ENCODE peak calls at places on chromosome 14, in seven cellular contexts. L is SJSA1; H is tibial nerve; R is CD4-positive, alpha-beta memory T cell; F is Peyer's patch; E is adipocyte; W is transverse colon. U is an unnamed sample.

GRCh38 chr14:104157303-104157928 is 19.0 kb downstream of the KIF26A start:
- DNase-seq in W (no peak), H (no peak), R (no peak), E (no peak), F (no peak), L (no peak), U (no peak)

GRCh38 chr14:103281496-103282231 is 52.4 kb upstream of the EIF5 start:
- DNase-seq in F (peak; percentile 62), L (no peak), E (peak; percentile 73), W (peak; percentile 53), R (no peak), H (no peak), U (no peak)

GRCh38 chr14:70002589-70003240 is 123.5 kb downstream of the SMOC1 start:
- DNase-seq in L (no peak), R (no peak), E (no peak), H (no peak), F (no peak), W (no peak), U (no peak)

GRCh38 chr14:68458840-68459469 is 333.9 kb downstream of the ZFP36L1 start:
- DNase-seq in H (peak; percentile 67), L (peak; percentile 81), F (peak; percentile 71), R (no peak), E (peak; percentile 69), W (peak; percentile 49), U (no peak)

GRCh38 chr14:104450811-104451401 is 128.7 kb upstream of the C14orf180 start:
- DNase-seq in W (no peak), L (no peak), F (peak; percentile 30), H (no peak), R (no peak), E (no peak), U (no peak)

GRCh38 chr14:64789696-64790095 is 85.5 kb downstream of the PLEKHG3 start:
- DNase-seq in R (no peak), H (no peak), W (no peak), E (no peak), F (no peak), L (no peak), U (no peak)

GRCh38 chr14:100622234-100622633 is 35.0 kb upstream of the BEGAIN start:
- DNase-seq in F (peak; percentile 50), E (no peak), H (no peak), W (peak; percentile 28), L (no peak), R (no peak), U (no peak)

GRCh38 chr14:33567003-33567735 is 383.7 kb downstream of the EGLN3 start:
- DNase-seq in L (no peak), E (no peak), R (no peak), F (no peak), H (no peak), W (no peak), U (no peak)

GRCh38 chr14:20719777-20720176 is 25.9 kb upstream of the EDDM3A start:
- DNase-seq in L (no peak), F (no peak), W (peak; percentile 34), H (no peak), E (no peak), R (no peak), U (no peak)

GRCh38 chr14:54593860-54594259 is 26.9 kb downstream of the SAMD4A start:
- DNase-seq in W (no peak), F (no peak), L (no peak), H (no peak), E (peak; percentile 26), R (no peak), U (no peak)

GRCh38 chr14:74867673-74868072 is 8.3 kb downstream of the PROX2 start:
- DNase-seq in W (no peak), F (peak; percentile 83), R (peak; percentile 41), H (no peak), E (peak; percentile 82), L (no peak), U (no peak)

GRCh38 chr14:34983148-34983760 is 462 bp downstream of the SRP54 start:
- DNase-seq in W (no peak), L (no peak), H (peak; percentile 5), F (no peak), E (no peak), R (no peak), U (no peak)

GRCh38 chr14:73140924-73141323 is 4.6 kb downstream of the PSEN1 start:
- DNase-seq in R (no peak), L (no peak), F (no peak), E (no peak), W (no peak), H (no peak), U (no peak)

GRCh38 chr14:23069413-23069806 is 12.1 kb upstream of the CDH24 start:
- DNase-seq in H (no peak), W (no peak), R (no peak), L (no peak), E (no peak), F (peak; percentile 44), U (no peak)

GRCh38 chr14:23068792-23069412 is 11.6 kb upstream of the CDH24 start:
- DNase-seq in E (peak; percentile 96), L (peak; percentile 86), W (peak; percentile 86), F (peak; percentile 91), H (peak; percentile 89), R (peak; percentile 77), U (peak; percentile 57)

GRCh38 chr14:23066855-23067744 is 9.8 kb upstream of the CDH24 start:
- DNase-seq in E (no peak), F (peak; percentile 44), H (no peak), W (no peak), L (no peak), R (no peak), U (no peak)

GRCh38 chr14:23066368-23066767 is 9.0 kb upstream of the CDH24 start:
- DNase-seq in F (peak; percentile 21), W (no peak), H (no peak), R (no peak), L (no peak), E (no peak), U (no peak)

GRCh38 chr14:23067847-23068791 is 10.8 kb upstream of the CDH24 start:
- DNase-seq in F (peak; percentile 44), W (no peak), H (no peak), L (no peak), E (no peak), R (no peak), U (no peak)
- H3K4me3 ChIP-seq in F (no peak overlapping the region), W (no peak overlapping the region), H (no peak overlapping the region), L (no peak overlapping the region), E (peak overlapping the region; percentile 51), R (no peak overlapping the region), U (no peak overlapping the region)

GRCh38 chr14:30641207-30641606 is 19.1 kb downstream of the SCFD1 start:
- DNase-seq in W (no peak), H (no peak), E (no peak), F (no peak), R (no peak), L (no peak), U (no peak)
- H3K36me3 ChIP-seq in W (no peaks in the 10 kb centered on the region), H (peaks cover 71% of the 10 kb centered on the region), E (peaks cover 69% of the 10 kb centered on the region), F (no peaks in the 10 kb centered on the region), R (peaks cover 16% of the 10 kb centered on the region), L (peaks cover 75% of the 10 kb centered on the region), U (peaks cover 19% of the 10 kb centered on the region)

DNA sequence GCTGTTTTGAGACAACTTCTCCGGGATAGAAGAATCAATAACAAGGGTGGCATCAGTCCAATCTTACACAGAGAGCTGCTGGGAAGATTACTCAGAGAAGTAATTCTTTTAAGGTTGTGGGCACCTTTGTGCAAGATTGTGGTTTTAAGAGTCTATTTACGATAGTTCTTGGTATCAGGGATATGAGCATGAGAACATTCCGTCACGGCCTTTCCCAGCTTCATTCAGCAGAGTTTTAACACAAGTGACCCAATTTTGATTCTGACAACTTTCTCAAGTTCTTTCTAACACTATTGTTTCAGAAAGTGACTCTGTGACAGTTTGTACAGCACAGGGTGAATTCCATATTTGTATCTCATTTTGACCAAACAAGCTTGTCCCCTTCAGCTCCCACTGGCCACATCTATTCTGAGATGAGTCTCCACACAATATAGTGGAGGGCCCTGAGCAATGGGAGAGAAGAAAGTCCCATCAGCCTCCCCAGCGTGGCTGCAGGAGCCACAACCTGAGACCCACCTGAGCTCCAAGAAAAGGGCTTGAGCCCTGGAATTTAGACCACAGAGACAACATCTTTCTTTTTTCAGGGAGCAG is 869.2 kb downstream of the TMEM121 start:
- DNase-seq in L (no peak), H (no peak), R (peak; percentile 53), E (no peak), W (no peak), F (no peak), U (no peak)
- H3K9me3 ChIP-seq in L (no peaks in the 10 kb centered on the region), H (no peaks in the 10 kb centered on the region), R (no peaks in the 10 kb centered on the region), E (no peaks in the 10 kb centered on the region), W (no peaks in the 10 kb centered on the region), F (no peaks in the 10 kb centered on the region), U (no peaks in the 10 kb centered on the region)

DNA sequence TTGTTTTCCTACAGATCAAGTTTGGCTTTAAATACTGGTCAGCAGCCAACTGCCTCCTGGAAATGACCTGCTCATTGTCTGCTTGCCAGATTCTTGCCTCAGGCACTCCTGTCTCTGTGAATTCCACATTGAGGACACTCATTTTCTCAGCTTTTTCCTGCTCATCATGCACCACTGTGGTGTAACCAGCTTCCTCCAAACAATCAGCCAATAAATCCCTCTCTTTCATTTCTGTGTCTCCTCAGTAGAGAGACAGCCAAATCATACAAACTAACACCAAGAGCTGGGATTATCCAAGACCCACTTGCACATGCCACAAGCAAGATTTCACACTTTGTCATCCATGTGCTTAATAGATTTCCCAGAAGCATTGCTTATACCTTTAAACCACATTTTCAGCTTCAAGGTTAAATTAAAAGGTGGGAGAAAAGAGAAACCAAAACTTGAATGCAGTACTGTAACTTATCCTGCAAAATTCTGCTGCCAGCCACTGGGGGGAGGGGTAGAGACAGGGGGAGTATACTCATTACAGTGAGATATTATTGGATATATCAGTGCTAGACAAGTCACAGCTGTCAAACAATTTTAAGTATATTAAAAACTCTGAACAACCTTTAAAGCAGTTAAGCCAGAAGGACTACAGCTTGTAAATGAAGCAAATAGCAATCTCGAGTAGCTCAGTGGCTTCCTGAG is 105.0 kb downstream of the PPP2R5E start:
- DNase-seq in L (peak; percentile 46), H (peak; percentile 66), W (peak; percentile 58), E (peak; percentile 91), F (peak; percentile 58), R (peak; percentile 6), U (no peak)
- H3K4me3 ChIP-seq in L (peak overlapping the region; percentile 17), H (no peak overlapping the region), W (no peak overlapping the region), E (peak overlapping the region; percentile 77), F (no peak overlapping the region), R (no peak overlapping the region), U (no peak overlapping the region)